ENCODE peak calls at places on chromosomes 7 and 10, in ten cellular contexts. X is ascending aorta, D is RWPE1, M is lower leg skin, K is psoas muscle, N is body of pancreas, U is progenitor cell of endocrine pancreas, S is cardiac muscle cell, I is BJ, Z is HFF-Myc. Y is an unnamed sample.

GRCh38 chr10:79196470-79197461 is 128.0 kb downstream of the ZMIZ1 start:
- DNase-seq in I (no peak), N (peak; percentile 78), U (peak; percentile 78), M (peak; percentile 95), D (peak; percentile 71), S (peak; percentile 86), Z (no peak), X (no peak), K (peak; percentile 77), Y (peak; percentile 72)

GRCh38 chr7:131792311-131792710 is 235.9 kb upstream of the PODXL start:
- DNase-seq in D (no peak), I (no peak), S (no peak), X (no peak), M (no peak), Z (no peak), N (no peak), U (no peak), K (no peak), Y (no peak)

GRCh38 chr7:54542920-54543539 is 855 bp downstream of the VSTM2A start:
- DNase-seq in S (peak; percentile 80), M (no peak), N (no peak), I (no peak), K (no peak), D (peak; percentile 19), X (no peak), U (peak; percentile 30), Z (peak; percentile 1), Y (no peak)

GRCh38 chr7:71787513-71787912 is 624.6 kb downstream of the CALN1 start:
- DNase-seq in K (no peak), I (no peak), X (no peak), S (no peak), N (no peak), Z (no peak), U (no peak), D (no peak), M (no peak), Y (no peak)

GRCh38 chr7:155233703-155234492 is 63.8 kb upstream of the INSIG1 start:
- DNase-seq in S (no peak), M (no peak), N (peak; percentile 72), Z (peak; percentile 63), X (no peak), K (no peak), U (no peak), I (no peak), D (no peak), Y (no peak)

GRCh38 chr7:71021049-71021448 is 110.9 kb upstream of the GALNT17 start:
- DNase-seq in D (no peak), S (no peak), I (no peak), N (no peak), Z (no peak), U (no peak), X (no peak), K (no peak), M (no peak), Y (no peak)

GRCh38 chr10:87622290-87623004 is 37.2 kb upstream of the PAPSS2 start:
- DNase-seq in U (no peak), M (no peak), D (no peak), X (no peak), K (no peak), S (no peak), Z (no peak), N (no peak), I (no peak), Y (no peak)

GRCh38 chr7:134724606-134725005 is 54.8 kb upstream of the CALD1 start:
- DNase-seq in Z (no peak), M (no peak), S (no peak), N (no peak), K (no peak), D (peak; percentile 24), I (no peak), X (no peak), U (no peak), Y (no peak)

DNA sequence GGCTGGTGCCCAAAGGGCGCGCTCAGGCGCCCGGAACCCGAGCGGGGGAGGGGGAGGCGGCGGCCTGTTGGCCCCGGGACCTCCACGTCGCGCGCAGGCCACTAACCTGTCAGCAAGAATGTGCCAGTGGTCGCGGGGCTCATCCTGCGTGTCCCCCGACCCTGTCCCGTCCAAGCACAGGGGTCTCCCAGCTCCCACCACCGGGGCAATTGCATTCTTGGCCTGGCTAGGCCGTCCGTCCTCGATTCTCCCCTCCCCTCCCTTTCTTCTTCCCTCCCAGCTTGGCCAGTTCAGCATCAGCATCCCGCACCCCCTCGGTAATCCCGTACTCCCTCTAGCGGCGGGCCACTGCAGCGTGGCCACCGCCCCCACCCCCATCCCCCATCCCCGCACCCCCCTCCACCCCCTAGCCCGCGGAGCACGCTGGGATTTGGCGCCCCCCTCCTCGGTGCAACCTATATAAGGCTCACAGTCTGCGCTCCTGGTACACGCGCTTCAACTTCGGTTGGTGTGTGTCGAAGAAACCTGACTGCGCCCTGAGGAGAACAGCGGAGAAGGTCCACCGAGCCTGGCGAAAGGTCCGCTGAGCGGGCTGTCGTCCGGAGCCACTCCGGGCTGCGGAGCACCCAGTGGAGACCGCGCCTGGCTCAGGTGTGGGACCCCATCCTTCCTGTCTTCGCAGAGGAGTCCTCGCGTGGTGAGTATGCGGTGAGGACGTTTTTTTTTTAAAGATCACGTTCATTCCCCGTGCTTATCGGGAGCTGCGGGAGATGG is at the start of gene SGCE:
- DNase-seq in S (peak; percentile 80), M (peak; percentile 89), I (no peak), U (peak; percentile 74), D (peak; percentile 68), X (no peak), N (peak; percentile 59), Z (no peak), K (peak; percentile 69), Y (peak; percentile 21)
- TF ChIP-seq CTCF in S (peak; percentile 53), M (no peak), I (peak; percentile 66), U (peak; percentile 77), D (peak; percentile 81), X (peak; percentile 81), N (peak; percentile 40), Z (peak; percentile 37), K (peak; percentile 46), Y (peak; percentile 12)

GRCh38 chr7:121755818-121756501 is 117.0 kb upstream of the PTPRZ1 start:
- DNase-seq in I (no peak), U (no peak), Z (no peak), X (no peak), S (peak; percentile 9), N (peak; percentile 3), K (no peak), M (no peak), D (no peak), Y (no peak)

GRCh38 chr7:121748546-121748945 is 124.4 kb upstream of the PTPRZ1 start:
- DNase-seq in I (no peak), D (no peak), U (no peak), M (no peak), S (no peak), Z (no peak), X (no peak), N (no peak), K (no peak), Y (no peak)

GRCh38 chr7:121753965-121754364 is 119.0 kb upstream of the PTPRZ1 start:
- DNase-seq in X (no peak), U (no peak), S (no peak), N (no peak), I (no peak), K (no peak), D (no peak), Z (no peak), M (no peak), Y (no peak)

GRCh38 chr7:121755286-121755685 is 117.7 kb upstream of the PTPRZ1 start:
- DNase-seq in S (peak; percentile 33), X (no peak), K (no peak), U (no peak), D (peak; percentile 7), M (no peak), I (no peak), N (no peak), Z (no peak), Y (no peak)

DNA sequence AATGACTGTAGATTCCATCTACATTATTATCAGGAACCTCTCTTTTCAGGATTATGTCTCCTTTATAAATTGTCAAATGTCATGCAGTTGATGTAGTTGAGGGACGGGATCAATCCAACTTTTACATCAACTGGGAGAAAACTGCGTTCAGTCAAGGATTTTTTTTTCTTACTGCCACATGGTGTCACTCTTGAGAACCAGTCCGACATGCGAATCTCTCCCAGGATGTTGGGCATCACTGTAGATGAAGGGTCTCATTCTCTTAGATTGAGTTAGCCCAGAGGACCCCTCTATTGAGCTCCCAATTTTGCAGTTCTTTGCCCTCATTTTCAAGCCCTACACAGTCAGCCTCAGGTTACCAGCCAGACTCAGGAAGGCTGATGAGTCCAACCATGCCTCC is 120.3 kb upstream of the PTPRZ1 start:
- DNase-seq in K (no peak), S (peak; percentile 22), Z (no peak), M (no peak), U (no peak), D (no peak), N (no peak), I (no peak), X (no peak), Y (no peak)
- TF ChIP-seq CTCF in K (no peak), S (peak; percentile 43), Z (peak; percentile 35), M (no peak), U (peak; percentile 14), D (peak; percentile 20), N (peak; percentile 38), I (peak; percentile 45), X (peak; percentile 21), Y (no peak)

GRCh38 chr7:84492565-84493034 is 298.0 kb upstream of the SEMA3A start:
- DNase-seq in N (no peak), X (no peak), S (no peak), U (no peak), Z (peak; percentile 91), I (peak; percentile 71), M (no peak), D (no peak), K (no peak), Y (no peak)

GRCh38 chr7:84492128-84492527 is 297.5 kb upstream of the SEMA3A start:
- DNase-seq in I (no peak), S (no peak), D (no peak), K (no peak), U (no peak), N (no peak), Z (no peak), X (no peak), M (no peak), Y (no peak)

GRCh38 chr7:84490661-84491060 is 296.1 kb upstream of the SEMA3A start:
- DNase-seq in X (no peak), D (no peak), Z (no peak), N (no peak), I (no peak), M (no peak), K (no peak), S (no peak), U (no peak), Y (no peak)
- TF ChIP-seq CTCF in X (peak; percentile 42), D (no peak), Z (peak; percentile 24), N (no peak), I (peak; percentile 31), M (no peak), K (peak; percentile 9), S (no peak), U (no peak), Y (no peak)

GRCh38 chr10:44811072-44811471 is 100.1 kb upstream of the TMEM72 start:
- DNase-seq in K (no peak), D (no peak), X (no peak), I (no peak), M (no peak), S (no peak), Z (no peak), N (peak; percentile 28), U (no peak), Y (no peak)

GRCh38 chr10:44807451-44807850 is 103.7 kb upstream of the TMEM72 start:
- DNase-seq in K (no peak), I (no peak), Z (no peak), N (no peak), U (no peak), X (no peak), S (no peak), M (no peak), D (no peak), Y (no peak)

GRCh38 chr10:44806895-44807294 is 104.2 kb upstream of the TMEM72 start:
- DNase-seq in K (no peak), N (no peak), M (no peak), D (no peak), S (no peak), X (no peak), U (no peak), I (no peak), Z (no peak), Y (no peak)

GRCh38 chr10:44813201-44813600 is 97.9 kb upstream of the TMEM72 start:
- DNase-seq in Z (no peak), U (no peak), I (no peak), S (no peak), K (no peak), M (no peak), D (no peak), N (no peak), X (no peak), Y (no peak)

GRCh38 chr10:44809652-44810051 is 101.5 kb upstream of the TMEM72 start:
- DNase-seq in M (no peak), K (no peak), D (no peak), U (no peak), Z (no peak), S (no peak), X (no peak), N (no peak), I (no peak), Y (no peak)
- TF ChIP-seq CTCF in M (no peak), K (no peak), D (no peak), U (no peak), Z (peak; percentile 13), S (peak; percentile 63), X (no peak), N (peak; percentile 16), I (peak; percentile 51), Y (no peak)

Y was measured in natural killer cell.